ENCODE peak calls at places on chromosomes 12 and 14, in ten cellular contexts. One of them, this sample, is unnamed.

GRCh38 chr12:92121826-92122225 is 23.8 kb downstream of the BTG1 start:
- DNase-seq in HFF-Myc: no peak
- DNase-seq in astrocyte: no peak
- DNase-seq in glutamatergic neuron: no peak
- DNase-seq in pancreas: no peak
- DNase-seq in Calu3: peak
- DNase-seq in heart left ventricle: no peak
- DNase-seq in right atrium auricular region: no peak
- DNase-seq in H9: no peak
- DNase-seq in nephron progenitor cell: no peak
- DNase-seq in this sample: no peak

GRCh38 chr14:61399365-61399764 is 78.0 kb downstream of the PRKCH start:
- DNase-seq in HFF-Myc: no peak
- DNase-seq in astrocyte: no peak
- DNase-seq in glutamatergic neuron: no peak
- DNase-seq in pancreas: no peak
- DNase-seq in Calu3: no peak
- DNase-seq in heart left ventricle: no peak
- DNase-seq in right atrium auricular region: no peak
- DNase-seq in H9: no peak
- DNase-seq in nephron progenitor cell: no peak
- DNase-seq in this sample: no peak

GRCh38 chr14:95515080-95515489 is 1.4 kb downstream of the SYNE3 start:
- DNase-seq in HFF-Myc: no peak
- DNase-seq in astrocyte: no peak
- DNase-seq in glutamatergic neuron: peak
- DNase-seq in pancreas: no peak
- DNase-seq in Calu3: no peak
- DNase-seq in heart left ventricle: no peak
- DNase-seq in right atrium auricular region: no peak
- DNase-seq in H9: peak
- DNase-seq in nephron progenitor cell: peak
- DNase-seq in this sample: peak

GRCh38 chr14:86533834-86534233 is 1003.9 kb downstream of the FLRT2 start:
- DNase-seq in HFF-Myc: no peak
- DNase-seq in astrocyte: no peak
- DNase-seq in glutamatergic neuron: no peak
- DNase-seq in pancreas: no peak
- DNase-seq in Calu3: no peak
- DNase-seq in heart left ventricle: no peak
- DNase-seq in right atrium auricular region: no peak
- DNase-seq in H9: no peak
- DNase-seq in nephron progenitor cell: no peak
- DNase-seq in this sample: no peak

GRCh38 chr12:57809425-57809824 is 9.1 kb downstream of the AVIL start:
- DNase-seq in HFF-Myc: no peak
- DNase-seq in astrocyte: no peak
- DNase-seq in glutamatergic neuron: no peak
- DNase-seq in pancreas: no peak
- DNase-seq in Calu3: no peak
- DNase-seq in heart left ventricle: no peak
- DNase-seq in right atrium auricular region: no peak
- DNase-seq in H9: no peak
- DNase-seq in nephron progenitor cell: no peak
- DNase-seq in this sample: no peak

GRCh38 chr14:105710119-105711057 is 184.0 kb downstream of the TMEM121 start:
- DNase-seq in HFF-Myc: no peak
- DNase-seq in astrocyte: no peak
- DNase-seq in glutamatergic neuron: no peak
- DNase-seq in pancreas: no peak
- DNase-seq in Calu3: no peak
- DNase-seq in heart left ventricle: no peak
- DNase-seq in right atrium auricular region: peak
- DNase-seq in H9: no peak
- DNase-seq in nephron progenitor cell: no peak
- DNase-seq in this sample: no peak

GRCh38 chr12:132606927-132607326 is 3.5 kb downstream of the LRCOL1 start:
- DNase-seq in HFF-Myc: no peak
- DNase-seq in astrocyte: no peak
- DNase-seq in glutamatergic neuron: no peak
- DNase-seq in pancreas: no peak
- DNase-seq in Calu3: no peak
- DNase-seq in heart left ventricle: no peak
- DNase-seq in right atrium auricular region: no peak
- DNase-seq in H9: no peak
- DNase-seq in nephron progenitor cell: no peak
- DNase-seq in this sample: no peak

GRCh38 chr12:72282721-72283120 is 10.6 kb downstream of the TRHDE start:
- DNase-seq in HFF-Myc: no peak
- DNase-seq in astrocyte: no peak
- DNase-seq in glutamatergic neuron: no peak
- DNase-seq in pancreas: no peak
- DNase-seq in Calu3: no peak
- DNase-seq in heart left ventricle: no peak
- DNase-seq in right atrium auricular region: no peak
- DNase-seq in H9: no peak
- DNase-seq in nephron progenitor cell: no peak
- DNase-seq in this sample: peak

DNA sequence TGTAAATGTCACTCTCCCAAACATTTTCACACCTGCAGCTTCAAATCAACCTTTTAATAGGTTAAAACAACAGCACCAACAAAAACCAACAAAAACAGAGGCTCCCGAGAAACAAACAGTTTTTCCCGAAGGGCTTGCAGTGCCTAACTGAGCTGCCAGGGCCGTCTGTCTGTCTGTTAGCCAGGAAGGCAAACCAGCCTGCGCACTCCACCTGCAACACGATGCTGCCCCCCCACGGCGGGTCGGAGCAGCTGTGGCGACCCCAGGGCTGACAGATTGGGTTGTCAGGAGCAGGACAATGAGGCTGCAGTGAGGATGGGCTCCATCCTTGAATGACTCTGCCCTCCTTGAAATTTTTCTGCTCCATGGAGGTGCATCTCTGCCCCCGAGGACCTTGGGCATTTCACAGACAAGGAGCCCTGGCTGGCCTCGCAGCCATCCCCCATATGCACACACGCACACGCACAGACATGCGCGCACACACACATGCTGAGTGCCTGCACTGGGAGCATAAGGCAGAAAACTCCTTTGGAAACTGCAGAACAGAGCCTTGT is 2.6 kb downstream of the RTL1 start:
- DNase-seq in HFF-Myc: no peak
- DNase-seq in astrocyte: no peak
- DNase-seq in glutamatergic neuron: peak
- DNase-seq in pancreas: peak
- DNase-seq in Calu3: peak
- DNase-seq in heart left ventricle: no peak
- DNase-seq in right atrium auricular region: peak
- DNase-seq in H9: peak
- DNase-seq in nephron progenitor cell: peak
- DNase-seq in this sample: no peak
- TF ChIP-seq CTCF in HFF-Myc: peak
- TF ChIP-seq CTCF in astrocyte: peak
- TF ChIP-seq CTCF in glutamatergic neuron: no peak
- TF ChIP-seq CTCF in pancreas: peak
- TF ChIP-seq CTCF in Calu3: no peak
- TF ChIP-seq CTCF in heart left ventricle: no peak
- TF ChIP-seq CTCF in right atrium auricular region: peak
- TF ChIP-seq CTCF in H9: peak
- TF ChIP-seq CTCF in nephron progenitor cell: peak
- TF ChIP-seq CTCF in this sample: peak

GRCh38 chr12:107776171-107776570 is 1.7 kb downstream of the ASCL4 start:
- DNase-seq in HFF-Myc: no peak
- DNase-seq in astrocyte: no peak
- DNase-seq in glutamatergic neuron: no peak
- DNase-seq in pancreas: no peak
- DNase-seq in Calu3: no peak
- DNase-seq in heart left ventricle: no peak
- DNase-seq in right atrium auricular region: no peak
- DNase-seq in H9: no peak
- DNase-seq in nephron progenitor cell: no peak
- DNase-seq in this sample: no peak

GRCh38 chr12:107778383-107779015 is 4.0 kb downstream of the ASCL4 start:
- DNase-seq in HFF-Myc: no peak
- DNase-seq in astrocyte: no peak
- DNase-seq in glutamatergic neuron: no peak
- DNase-seq in pancreas: no peak
- DNase-seq in Calu3: no peak
- DNase-seq in heart left ventricle: no peak
- DNase-seq in right atrium auricular region: no peak
- DNase-seq in H9: no peak
- DNase-seq in nephron progenitor cell: no peak
- DNase-seq in this sample: no peak

GRCh38 chr12:107774349-107775029 is at the start of gene ASCL4:
- DNase-seq in HFF-Myc: no peak
- DNase-seq in astrocyte: no peak
- DNase-seq in glutamatergic neuron: no peak
- DNase-seq in pancreas: no peak
- DNase-seq in Calu3: no peak
- DNase-seq in heart left ventricle: no peak
- DNase-seq in right atrium auricular region: no peak
- DNase-seq in H9: no peak
- DNase-seq in nephron progenitor cell: no peak
- DNase-seq in this sample: no peak

GRCh38 chr12:107779077-107779840 is 4.8 kb downstream of the ASCL4 start:
- DNase-seq in HFF-Myc: no peak
- DNase-seq in astrocyte: no peak
- DNase-seq in glutamatergic neuron: no peak
- DNase-seq in pancreas: no peak
- DNase-seq in Calu3: no peak
- DNase-seq in heart left ventricle: no peak
- DNase-seq in right atrium auricular region: no peak
- DNase-seq in H9: no peak
- DNase-seq in nephron progenitor cell: no peak
- DNase-seq in this sample: no peak

GRCh38 chr12:107775093-107775721 is 703 bp downstream of the ASCL4 start:
- DNase-seq in HFF-Myc: no peak
- DNase-seq in astrocyte: no peak
- DNase-seq in glutamatergic neuron: peak
- DNase-seq in pancreas: no peak
- DNase-seq in Calu3: no peak
- DNase-seq in heart left ventricle: no peak
- DNase-seq in right atrium auricular region: no peak
- DNase-seq in H9: peak
- DNase-seq in nephron progenitor cell: peak
- DNase-seq in this sample: no peak
- TF ChIP-seq CTCF in HFF-Myc: no peak
- TF ChIP-seq CTCF in astrocyte: no peak
- TF ChIP-seq CTCF in glutamatergic neuron: peak
- TF ChIP-seq CTCF in pancreas: no peak
- TF ChIP-seq CTCF in Calu3: no peak
- TF ChIP-seq CTCF in heart left ventricle: no peak
- TF ChIP-seq CTCF in right atrium auricular region: no peak
- TF ChIP-seq CTCF in H9: peak
- TF ChIP-seq CTCF in nephron progenitor cell: peak
- TF ChIP-seq CTCF in this sample: no peak

GRCh38 chr12:6866920-6867406 is 368 bp upstream of the TPI1 start:
- DNase-seq in HFF-Myc: no peak
- DNase-seq in astrocyte: no peak
- DNase-seq in glutamatergic neuron: no peak
- DNase-seq in pancreas: no peak
- DNase-seq in Calu3: peak
- DNase-seq in heart left ventricle: peak
- DNase-seq in right atrium auricular region: no peak
- DNase-seq in H9: no peak
- DNase-seq in nephron progenitor cell: no peak
- DNase-seq in this sample: no peak

GRCh38 chr12:6866163-6866919 is 990 bp upstream of the TPI1 start:
- DNase-seq in HFF-Myc: no peak
- DNase-seq in astrocyte: no peak
- DNase-seq in glutamatergic neuron: peak
- DNase-seq in pancreas: no peak
- DNase-seq in Calu3: no peak
- DNase-seq in heart left ventricle: no peak
- DNase-seq in right atrium auricular region: no peak
- DNase-seq in H9: peak
- DNase-seq in nephron progenitor cell: peak
- DNase-seq in this sample: no peak

GRCh38 chr12:6867407-6868210 is at the start of gene TPI1:
- DNase-seq in HFF-Myc: no peak
- DNase-seq in astrocyte: peak
- DNase-seq in glutamatergic neuron: peak
- DNase-seq in pancreas: peak
- DNase-seq in Calu3: peak
- DNase-seq in heart left ventricle: peak
- DNase-seq in right atrium auricular region: peak
- DNase-seq in H9: peak
- DNase-seq in nephron progenitor cell: peak
- DNase-seq in this sample: peak

GRCh38 chr12:6869049-6870021 is 2.0 kb downstream of the TPI1 start:
- DNase-seq in HFF-Myc: no peak
- DNase-seq in astrocyte: no peak
- DNase-seq in glutamatergic neuron: peak
- DNase-seq in pancreas: peak
- DNase-seq in Calu3: peak
- DNase-seq in heart left ventricle: peak
- DNase-seq in right atrium auricular region: peak
- DNase-seq in H9: peak
- DNase-seq in nephron progenitor cell: peak
- DNase-seq in this sample: no peak

DNA sequence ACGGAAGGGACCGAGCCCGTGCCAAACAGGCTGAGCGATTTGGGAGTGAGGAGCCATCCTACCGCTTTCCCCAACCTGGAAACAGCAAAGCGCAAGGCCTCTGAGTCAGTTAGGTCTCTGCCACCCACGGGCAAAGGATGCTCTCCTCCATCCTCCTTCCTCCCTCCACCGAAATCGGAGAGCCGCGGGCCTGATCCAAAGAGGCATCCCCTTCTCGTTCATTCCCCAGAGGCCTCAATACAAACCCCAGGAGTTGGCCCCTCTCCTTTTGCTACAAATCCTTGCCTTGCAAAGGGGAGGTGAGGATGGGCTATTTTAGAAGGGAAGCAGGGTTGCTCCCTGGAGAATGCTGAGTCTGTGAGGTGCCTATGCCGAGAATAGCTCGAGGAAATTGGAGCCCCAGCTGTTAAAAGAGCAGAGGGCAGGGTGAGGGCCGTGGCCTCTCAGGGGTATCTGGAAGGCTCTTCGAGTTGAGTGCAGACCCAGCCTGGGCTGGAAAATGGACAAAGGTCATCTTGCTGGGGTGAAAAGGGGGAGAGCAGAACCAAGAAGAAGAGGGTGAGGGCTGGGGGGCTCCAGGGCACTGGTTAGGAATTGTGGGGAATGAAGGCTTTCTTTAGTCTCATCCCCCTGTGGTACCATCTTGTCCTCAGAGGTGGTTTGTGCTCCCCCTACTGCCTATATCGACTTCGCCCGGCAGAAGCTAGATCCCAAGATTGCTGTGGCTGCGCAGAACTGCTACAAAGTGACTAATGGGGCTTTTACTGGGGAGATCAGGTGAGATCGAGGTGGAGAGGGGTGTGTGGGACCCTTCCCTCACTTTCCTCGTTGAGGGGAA is 1.1 kb downstream of the TPI1 start:
- DNase-seq in HFF-Myc: no peak
- DNase-seq in astrocyte: no peak
- DNase-seq in glutamatergic neuron: peak
- DNase-seq in pancreas: no peak
- DNase-seq in Calu3: no peak
- DNase-seq in heart left ventricle: no peak
- DNase-seq in right atrium auricular region: no peak
- DNase-seq in H9: no peak
- DNase-seq in nephron progenitor cell: no peak
- DNase-seq in this sample: peak
- TF ChIP-seq CTCF in HFF-Myc: peak
- TF ChIP-seq CTCF in astrocyte: peak
- TF ChIP-seq CTCF in glutamatergic neuron: no peak
- TF ChIP-seq CTCF in pancreas: no peak
- TF ChIP-seq CTCF in Calu3: no peak
- TF ChIP-seq CTCF in heart left ventricle: no peak
- TF ChIP-seq CTCF in right atrium auricular region: no peak
- TF ChIP-seq CTCF in H9: peak
- TF ChIP-seq CTCF in nephron progenitor cell: no peak
- TF ChIP-seq CTCF in this sample: peak

DNA sequence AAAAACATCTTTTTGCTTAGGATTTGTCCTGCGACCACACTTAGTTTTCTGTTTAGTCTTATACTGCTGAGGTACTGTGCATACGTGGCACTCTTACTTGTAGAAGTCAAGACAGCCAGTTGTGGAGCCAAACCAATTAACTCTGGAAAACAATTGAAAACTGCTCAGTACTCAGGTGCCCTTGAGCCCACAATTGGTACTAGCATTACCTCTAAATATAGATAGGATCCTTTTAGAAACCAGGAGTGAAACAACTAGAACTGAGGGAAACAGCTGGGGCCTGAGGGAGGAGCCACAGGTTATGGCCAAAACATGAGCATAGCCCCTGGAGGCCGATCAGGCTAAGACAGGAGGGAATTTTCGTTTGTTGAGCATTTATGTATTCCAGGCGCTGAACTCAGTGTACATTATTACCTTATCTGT is 2.5 kb downstream of the SPATS2 start:
- DNase-seq in HFF-Myc: no peak
- DNase-seq in astrocyte: peak
- DNase-seq in glutamatergic neuron: peak
- DNase-seq in pancreas: peak
- DNase-seq in Calu3: peak
- DNase-seq in heart left ventricle: peak
- DNase-seq in right atrium auricular region: no peak
- DNase-seq in H9: peak
- DNase-seq in nephron progenitor cell: no peak
- DNase-seq in this sample: peak
- TF ChIP-seq CTCF in HFF-Myc: peak
- TF ChIP-seq CTCF in astrocyte: peak
- TF ChIP-seq CTCF in glutamatergic neuron: peak
- TF ChIP-seq CTCF in pancreas: no peak
- TF ChIP-seq CTCF in Calu3: no peak
- TF ChIP-seq CTCF in heart left ventricle: no peak
- TF ChIP-seq CTCF in right atrium auricular region: peak
- TF ChIP-seq CTCF in H9: peak
- TF ChIP-seq CTCF in nephron progenitor cell: peak
- TF ChIP-seq CTCF in this sample: peak

This sample was measured in foreskin fibroblast.